ENCODE peak calls at places on chromosomes 13 and 19, in seven cellular contexts. X, N, G, K, T, M and Y are unnamed samples.

GRCh38 chr19:40933025-40933424 is 51.0 kb upstream of the CYP2A7 start:
- DNase-seq in X (no peak), M (no peak), K (no peak), N (no peak), G (no peak), T (no peak), Y (no peak)

GRCh38 chr19:15264061-15264932 is 32.0 kb upstream of the EPHX3 start:
- DNase-seq in N (peak; percentile 54), K (no peak), T (peak; percentile 14), X (peak; percentile 80), M (peak; percentile 15), G (peak; percentile 40), Y (peak; percentile 40)

GRCh38 chr13:40969169-40969901 is 49.8 kb downstream of the ELF1 start:
- DNase-seq in N (no peak), X (peak; percentile 27), T (no peak), G (no peak), M (no peak), K (no peak), Y (no peak)

GRCh38 chr13:57632276-57633140 is 964 bp downstream of the PCDH17 start:
- DNase-seq in G (no peak), T (no peak), X (no peak), K (no peak), N (no peak), M (no peak), Y (no peak)

GRCh38 chr13:49791214-49791752 is 1.2 kb downstream of the KPNA3 start:
- DNase-seq in K (no peak), M (no peak), T (no peak), N (no peak), X (peak; percentile 9), G (no peak), Y (peak; percentile 54)

GRCh38 chr19:57290970-57291369 is 10.7 kb downstream of the ZNF460 start:
- DNase-seq in X (no peak), M (no peak), T (no peak), N (no peak), K (no peak), G (no peak), Y (no peak)

GRCh38 chr19:8585894-8586750 is 8.9 kb upstream of the MYO1F start:
- DNase-seq in T (peak; percentile 20), M (no peak), K (no peak), N (no peak), X (peak; percentile 73), G (peak; percentile 50), Y (peak; percentile 49)

GRCh38 chr13:50826035-50826434 is 17.5 kb downstream of the DLEU7 start:
- DNase-seq in T (no peak), X (no peak), M (no peak), N (no peak), G (no peak), K (no peak), Y (no peak)

GRCh38 chr13:21583496-21583895 is 20.5 kb downstream of the MICU2 start:
- DNase-seq in X (no peak), T (no peak), M (peak; percentile 43), N (no peak), G (no peak), K (no peak), Y (no peak)